ENCODE peak calls at places on chromosome 9, in five cellular contexts. F is stimulated activated CD4-positive, alpha-beta T cell treated with anti-CD3 and anti-CD28 coated beads, Interleukin-2, amount 100 ng/mL, for 48 hours; S is GM12892; I is activated effector memory CD4-positive, alpha-beta T cell treated with Interleukin-2 at 50 U/mL for 16 hours; J is HAP-1. N is an unnamed sample.

GRCh38 chr9:101408374-101409078 is 9.9 kb downstream of the ZNF189 start:
- DNase-seq in S (no peak), F (no peak), I (no peak), J (no peak), N (no peak)

GRCh38 chr9:34709196-34709978 is 549 bp downstream of the CCL21 start:
- DNase-seq in J (no peak), S (no peak), F (no peak), I (no peak), N (no peak)

GRCh38 chr9:134619983-134620612 is 21.5 kb upstream of the COL5A1 start:
- DNase-seq in I (no peak), S (no peak), F (no peak), J (no peak), N (no peak)

GRCh38 chr9:16136961-16137360 is 584.1 kb downstream of the CCDC171 start:
- DNase-seq in I (no peak), F (no peak), J (no peak), S (no peak), N (no peak)

GRCh38 chr9:1875921-1876448 is 139.2 kb upstream of the SMARCA2 start:
- DNase-seq in F (peak; percentile 73), J (no peak), S (no peak), I (no peak), N (no peak)

GRCh38 chr9:82601272-82601835 is 461.6 kb downstream of the RASEF start:
- DNase-seq in F (no peak), S (no peak), J (no peak), I (no peak), N (no peak)

GRCh38 chr9:89808801-89809200 is 204.0 kb downstream of the GADD45G start:
- DNase-seq in F (no peak), I (no peak), S (no peak), J (no peak), N (no peak)

GRCh38 chr9:88936132-88936531 is 55.1 kb upstream of the S1PR3 start:
- DNase-seq in J (no peak), F (no peak), S (no peak), I (no peak), N (no peak)

GRCh38 chr9:36158122-36158521 is 11.1 kb upstream of the CCIN start:
- DNase-seq in S (no peak), J (no peak), F (no peak), I (no peak), N (no peak)

GRCh38 chr9:130331061-130331460 is 65.5 kb downstream of the HMCN2 start:
- DNase-seq in S (no peak), F (no peak), J (no peak), I (no peak), N (no peak)